ENCODE peak calls at places on chromosome 22, in nine cellular contexts. M is D721Med; E is KBM-7; D is stimulated activated CD8-positive, alpha-beta memory T cell treated with anti-CD3 and anti-CD28 coated beads, Interleukin-12 subunit alpha, Interleukin-12 subunit beta, amount 100 ng/mL, for 4 hours; Z is midbrain; R is ecto neural progenitor cell; C is spleen; P is WTC11; U is bronchial epithelial cell. V is an unnamed sample.

GRCh38 chr22:37121887-37122591 is 12.5 kb upstream of the TMPRSS6 start:
- DNase-seq in M (no peak), E (peak), D (peak), Z (no peak), R (no peak), C (peak), P (no peak), U (peak), V (no peak)

GRCh38 chr22:44698531-44699421 is 3.2 kb upstream of the PRR5 start:
- DNase-seq in M (no peak), E (no peak), D (no peak), Z (no peak), R (peak), C (peak), P (no peak), U (no peak), V (no peak)

GRCh38 chr22:50696799-50697561 is 24.4 kb downstream of the SHANK3 start:
- DNase-seq in M (peak), E (no peak), D (no peak), Z (peak), R (peak), C (peak), P (peak), U (no peak), V (no peak)

GRCh38 chr22:29784451-29785361 is 17.5 kb downstream of the UQCR10 start:
- DNase-seq in M (no peak), E (no peak), D (no peak), Z (peak), R (no peak), C (no peak), P (no peak), U (no peak), V (no peak)

GRCh38 chr22:39205344-39206021 is 39.3 kb downstream of the PDGFB start:
- DNase-seq in M (no peak), E (no peak), D (peak), Z (no peak), R (no peak), C (peak), P (no peak), U (peak), V (peak)

GRCh38 chr22:39467390-39467901 is 10.6 kb downstream of the MGAT3 start:
- DNase-seq in M (no peak), E (no peak), D (no peak), Z (no peak), R (no peak), C (no peak), P (no peak), U (no peak), V (no peak)

GRCh38 chr22:30640839-30641430 is 5.4 kb downstream of the SLC35E4 start:
- DNase-seq in M (no peak), E (no peak), D (no peak), Z (no peak), R (no peak), C (no peak), P (no peak), U (no peak), V (no peak)

GRCh38 chr22:47687776-47688175 is 925.3 kb downstream of the TBC1D22A start:
- DNase-seq in M (no peak), E (no peak), D (no peak), Z (no peak), R (peak), C (no peak), P (no peak), U (no peak), V (no peak)

V was measured in GDM1.